ENCODE peak calls at places on chromosomes 7 and 10, in five cellular contexts. One of them, this sample, is unnamed. For H3K27me3, the result is how much of the 10 kb centered on the place peaks cover.

GRCh38 chr7:188727-189500 is 3.5 kb upstream of the FAM20C start:
- DNase-seq in dorsolateral prefrontal cortex: no peak
- DNase-seq in bronchial epithelial cell: no peak
- DNase-seq in pancreas: no peak
- DNase-seq in esophagus squamous epithelium: no peak
- DNase-seq in this sample: no peak

GRCh38 chr10:23331567-23332290 is 12.9 kb downstream of the C10orf67 start:
- DNase-seq in dorsolateral prefrontal cortex: no peak
- DNase-seq in bronchial epithelial cell: peak
- DNase-seq in pancreas: no peak
- DNase-seq in esophagus squamous epithelium: no peak
- DNase-seq in this sample: no peak

GRCh38 chr10:110357871-110358270 is 53.2 kb upstream of the SMNDC1 start:
- DNase-seq in dorsolateral prefrontal cortex: no peak
- DNase-seq in bronchial epithelial cell: no peak
- DNase-seq in pancreas: no peak
- DNase-seq in esophagus squamous epithelium: no peak
- DNase-seq in this sample: peak

GRCh38 chr10:23448802-23449570 is 10.1 kb downstream of the OTUD1 start:
- DNase-seq in dorsolateral prefrontal cortex: no peak
- DNase-seq in bronchial epithelial cell: peak
- DNase-seq in pancreas: no peak
- DNase-seq in esophagus squamous epithelium: no peak
- DNase-seq in this sample: peak

GRCh38 chr10:126073606-126074005 is 177.2 kb downstream of the FANK1 start:
- DNase-seq in dorsolateral prefrontal cortex: no peak
- DNase-seq in bronchial epithelial cell: peak
- DNase-seq in pancreas: no peak
- DNase-seq in esophagus squamous epithelium: no peak
- DNase-seq in this sample: no peak

GRCh38 chr10:125263551-125263950 is 103.2 kb upstream of the CTBP2 start:
- DNase-seq in dorsolateral prefrontal cortex: no peak
- DNase-seq in bronchial epithelial cell: peak
- DNase-seq in pancreas: no peak
- DNase-seq in esophagus squamous epithelium: no peak
- DNase-seq in this sample: no peak

GRCh38 chr10:113735913-113736312 is 15.6 kb upstream of the PLEKHS1 start:
- DNase-seq in dorsolateral prefrontal cortex: no peak
- DNase-seq in bronchial epithelial cell: peak
- DNase-seq in pancreas: peak
- DNase-seq in esophagus squamous epithelium: no peak
- DNase-seq in this sample: no peak

GRCh38 chr10:6022693-6023092 is 39.5 kb downstream of the IL2RA start:
- DNase-seq in dorsolateral prefrontal cortex: no peak
- DNase-seq in bronchial epithelial cell: no peak
- DNase-seq in pancreas: no peak
- DNase-seq in esophagus squamous epithelium: no peak
- DNase-seq in this sample: no peak

GRCh38 chr10:103659674-103660363 is 166.3 kb downstream of the NEURL1 start:
- DNase-seq in dorsolateral prefrontal cortex: no peak
- DNase-seq in bronchial epithelial cell: no peak
- DNase-seq in pancreas: peak
- DNase-seq in esophagus squamous epithelium: no peak
- DNase-seq in this sample: no peak

GRCh38 chr10:72658696-72659400 is 33.0 kb upstream of the MICU1 start:
- DNase-seq in dorsolateral prefrontal cortex: no peak
- DNase-seq in bronchial epithelial cell: no peak
- DNase-seq in pancreas: no peak
- DNase-seq in esophagus squamous epithelium: no peak
- DNase-seq in this sample: no peak

GRCh38 chr7:35691827-35692307 is 3.1 kb downstream of the HERPUD2 start:
- DNase-seq in dorsolateral prefrontal cortex: no peak
- DNase-seq in bronchial epithelial cell: no peak
- DNase-seq in pancreas: no peak
- DNase-seq in esophagus squamous epithelium: no peak
- DNase-seq in this sample: no peak

GRCh38 chr10:62625484-62625883 is 179.0 kb upstream of the ADO start:
- DNase-seq in dorsolateral prefrontal cortex: no peak
- DNase-seq in bronchial epithelial cell: no peak
- DNase-seq in pancreas: no peak
- DNase-seq in esophagus squamous epithelium: no peak
- DNase-seq in this sample: no peak

DNA sequence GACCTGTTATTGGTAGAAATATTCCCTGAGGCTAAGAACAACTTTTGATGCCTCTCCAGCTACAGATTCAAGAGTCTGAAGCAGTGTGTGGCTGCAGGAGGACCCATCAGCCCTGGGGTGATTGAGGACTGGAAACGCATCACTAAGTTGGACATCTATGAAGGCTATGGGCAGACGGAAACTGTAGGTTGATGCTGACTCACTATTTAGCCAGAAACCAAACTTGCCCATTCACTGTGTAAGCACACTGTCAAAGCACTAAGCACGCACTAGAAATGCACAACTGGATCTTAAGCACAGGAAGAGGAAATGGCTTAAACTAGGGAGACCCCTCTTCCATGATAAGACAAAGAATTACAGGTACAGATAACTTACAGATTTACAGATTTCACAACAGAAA is 20.8 kb downstream of the ACSM6 start:
- DNase-seq in dorsolateral prefrontal cortex: no peak
- DNase-seq in bronchial epithelial cell: peak
- DNase-seq in pancreas: no peak
- DNase-seq in esophagus squamous epithelium: no peak
- DNase-seq in this sample: no peak
- TF ChIP-seq CTCF in dorsolateral prefrontal cortex: no peak
- TF ChIP-seq CTCF in bronchial epithelial cell: no peak
- TF ChIP-seq CTCF in pancreas: no peak
- TF ChIP-seq CTCF in esophagus squamous epithelium: no peak
- TF ChIP-seq CTCF in this sample: no peak

GRCh38 chr7:149869291-149869650 is 4.5 kb upstream of the ATP6V0E2 start:
- DNase-seq in dorsolateral prefrontal cortex: no peak
- DNase-seq in bronchial epithelial cell: no peak
- DNase-seq in pancreas: peak
- DNase-seq in esophagus squamous epithelium: no peak
- DNase-seq in this sample: no peak

GRCh38 chr7:149870701-149871483 is 2.9 kb upstream of the ATP6V0E2 start:
- DNase-seq in dorsolateral prefrontal cortex: no peak
- DNase-seq in bronchial epithelial cell: no peak
- DNase-seq in pancreas: peak
- DNase-seq in esophagus squamous epithelium: no peak
- DNase-seq in this sample: no peak

GRCh38 chr7:149868638-149869290 is 5.0 kb upstream of the ATP6V0E2 start:
- DNase-seq in dorsolateral prefrontal cortex: no peak
- DNase-seq in bronchial epithelial cell: no peak
- DNase-seq in pancreas: peak
- DNase-seq in esophagus squamous epithelium: no peak
- DNase-seq in this sample: no peak

GRCh38 chr7:149870274-149870673 is 3.5 kb upstream of the ATP6V0E2 start:
- DNase-seq in dorsolateral prefrontal cortex: no peak
- DNase-seq in bronchial epithelial cell: no peak
- DNase-seq in pancreas: peak
- DNase-seq in esophagus squamous epithelium: no peak
- DNase-seq in this sample: no peak

GRCh38 chr7:149869867-149870266 is 3.9 kb upstream of the ATP6V0E2 start:
- DNase-seq in dorsolateral prefrontal cortex: no peak
- DNase-seq in bronchial epithelial cell: no peak
- DNase-seq in pancreas: no peak
- DNase-seq in esophagus squamous epithelium: no peak
- DNase-seq in this sample: no peak
- H3K4me3 ChIP-seq in dorsolateral prefrontal cortex: no peak
- H3K4me3 ChIP-seq in bronchial epithelial cell: no peak
- H3K4me3 ChIP-seq in pancreas: no peak
- H3K4me3 ChIP-seq in esophagus squamous epithelium: no peak
- H3K4me3 ChIP-seq in this sample: no peak

GRCh38 chr7:128167791-128168666 is 73.0 kb upstream of the LEP start:
- DNase-seq in dorsolateral prefrontal cortex: no peak
- DNase-seq in bronchial epithelial cell: no peak
- DNase-seq in pancreas: peak
- DNase-seq in esophagus squamous epithelium: no peak
- DNase-seq in this sample: no peak
- H3K27me3 ChIP-seq in dorsolateral prefrontal cortex: under half
- H3K27me3 ChIP-seq in bronchial epithelial cell: under half
- H3K27me3 ChIP-seq in pancreas: under half
- H3K27me3 ChIP-seq in esophagus squamous epithelium: under half
- H3K27me3 ChIP-seq in this sample: under half

DNA sequence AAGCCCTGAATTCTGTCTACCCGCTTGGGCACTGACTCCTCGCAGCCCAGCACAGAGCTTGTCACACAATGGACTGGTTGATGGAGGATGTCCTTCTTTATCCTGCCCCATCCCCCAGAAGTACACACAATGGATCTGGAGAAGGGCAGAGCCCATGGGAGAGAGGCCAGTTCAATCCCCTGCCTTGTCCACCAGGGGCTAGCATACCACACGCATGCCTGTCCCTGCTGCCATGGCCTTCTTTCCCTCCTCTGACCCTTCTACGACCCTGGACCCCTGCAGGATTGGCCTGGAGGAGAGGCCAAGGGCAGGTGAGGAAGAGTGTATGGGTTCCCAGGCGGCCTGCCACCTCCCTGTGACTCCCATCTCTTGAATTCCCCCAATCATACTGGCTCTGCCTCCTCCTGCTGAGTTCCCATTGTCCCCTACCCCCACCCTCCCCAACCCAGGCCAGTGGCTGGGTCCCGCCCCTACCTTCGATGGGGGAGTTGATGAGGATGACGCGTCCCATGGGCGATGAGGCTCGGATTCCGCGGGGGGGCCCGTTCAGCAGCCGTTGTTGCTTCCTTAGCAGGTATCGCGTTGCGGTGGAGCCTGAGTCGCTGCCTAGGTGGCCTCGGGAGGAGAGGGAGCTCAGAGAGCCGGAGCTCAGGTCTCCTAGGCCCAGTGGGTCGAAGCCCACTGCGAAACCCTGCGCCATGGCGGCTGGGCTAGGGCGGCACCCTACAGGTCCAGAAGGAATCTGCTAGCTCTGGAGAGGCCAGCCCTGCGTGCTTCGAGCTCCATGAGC is 1.2 kb downstream of the PDZD7 start:
- DNase-seq in dorsolateral prefrontal cortex: no peak
- DNase-seq in bronchial epithelial cell: no peak
- DNase-seq in pancreas: no peak
- DNase-seq in esophagus squamous epithelium: no peak
- DNase-seq in this sample: no peak
- TF ChIP-seq CTCF in dorsolateral prefrontal cortex: no peak
- TF ChIP-seq CTCF in bronchial epithelial cell: peak
- TF ChIP-seq CTCF in pancreas: no peak
- TF ChIP-seq CTCF in esophagus squamous epithelium: no peak
- TF ChIP-seq CTCF in this sample: no peak

GRCh38 chr7:149285581-149285975 is 23.6 kb downstream of the ZNF783 start:
- DNase-seq in dorsolateral prefrontal cortex: no peak
- DNase-seq in bronchial epithelial cell: no peak
- DNase-seq in pancreas: no peak
- DNase-seq in esophagus squamous epithelium: no peak
- DNase-seq in this sample: no peak

GRCh38 chr7:149289262-149289661 is 27.3 kb downstream of the ZNF783 start:
- DNase-seq in dorsolateral prefrontal cortex: no peak
- DNase-seq in bronchial epithelial cell: no peak
- DNase-seq in pancreas: no peak
- DNase-seq in esophagus squamous epithelium: no peak
- DNase-seq in this sample: no peak

GRCh38 chr7:149284850-149285580 is 23.0 kb downstream of the ZNF783 start:
- DNase-seq in dorsolateral prefrontal cortex: peak
- DNase-seq in bronchial epithelial cell: peak
- DNase-seq in pancreas: peak
- DNase-seq in esophagus squamous epithelium: peak
- DNase-seq in this sample: peak

GRCh38 chr7:149287622-149288021 is 25.6 kb downstream of the ZNF783 start:
- DNase-seq in dorsolateral prefrontal cortex: no peak
- DNase-seq in bronchial epithelial cell: no peak
- DNase-seq in pancreas: no peak
- DNase-seq in esophagus squamous epithelium: no peak
- DNase-seq in this sample: no peak

GRCh38 chr7:149286811-149287400 is 24.9 kb downstream of the ZNF783 start:
- DNase-seq in dorsolateral prefrontal cortex: no peak
- DNase-seq in bronchial epithelial cell: peak
- DNase-seq in pancreas: peak
- DNase-seq in esophagus squamous epithelium: no peak
- DNase-seq in this sample: no peak
- H3K4me3 ChIP-seq in dorsolateral prefrontal cortex: no peak
- H3K4me3 ChIP-seq in bronchial epithelial cell: no peak
- H3K4me3 ChIP-seq in pancreas: no peak
- H3K4me3 ChIP-seq in esophagus squamous epithelium: no peak
- H3K4me3 ChIP-seq in this sample: no peak

GRCh38 chr10:63684257-63684936 is 163.2 kb downstream of the REEP3 start:
- DNase-seq in dorsolateral prefrontal cortex: no peak
- DNase-seq in bronchial epithelial cell: no peak
- DNase-seq in pancreas: no peak
- DNase-seq in esophagus squamous epithelium: no peak
- DNase-seq in this sample: no peak
- H3K27me3 ChIP-seq in dorsolateral prefrontal cortex: under half
- H3K27me3 ChIP-seq in bronchial epithelial cell: under half
- H3K27me3 ChIP-seq in pancreas: under half
- H3K27me3 ChIP-seq in esophagus squamous epithelium: under half
- H3K27me3 ChIP-seq in this sample: under half

This sample was measured in GM06990.